ENCODE peak calls at places on chromosomes 12 and 14, in five cellular contexts. One of them, this sample, is unnamed. For H3K9me3, the result is how much of the 10 kb centered on the place peaks cover.

GRCh38 chr12:62279058-62279457 is 18.9 kb downstream of the USP15 start:
- DNase-seq in adipocyte: no peak
- DNase-seq in cardiac muscle cell: no peak
- DNase-seq in pancreas: no peak
- DNase-seq in CD8-positive, alpha-beta memory T cell: no peak
- DNase-seq in this sample: no peak

GRCh38 chr12:84502907-84503787 is 409.5 kb downstream of the SLC6A15 start:
- DNase-seq in adipocyte: peak
- DNase-seq in cardiac muscle cell: peak
- DNase-seq in pancreas: peak
- DNase-seq in CD8-positive, alpha-beta memory T cell: no peak
- DNase-seq in this sample: peak

GRCh38 chr12:14576896-14577295 is 9.2 kb upstream of the PLBD1 start:
- DNase-seq in adipocyte: no peak
- DNase-seq in cardiac muscle cell: no peak
- DNase-seq in pancreas: no peak
- DNase-seq in CD8-positive, alpha-beta memory T cell: no peak
- DNase-seq in this sample: no peak

GRCh38 chr12:4176168-4176567 is 97.4 kb upstream of the CCND2 start:
- DNase-seq in adipocyte: no peak
- DNase-seq in cardiac muscle cell: no peak
- DNase-seq in pancreas: no peak
- DNase-seq in CD8-positive, alpha-beta memory T cell: no peak
- DNase-seq in this sample: no peak

GRCh38 chr12:7345232-7345631 is 41.4 kb downstream of the ACSM4 start:
- DNase-seq in adipocyte: no peak
- DNase-seq in cardiac muscle cell: no peak
- DNase-seq in pancreas: no peak
- DNase-seq in CD8-positive, alpha-beta memory T cell: no peak
- DNase-seq in this sample: no peak

GRCh38 chr14:103127861-103128598 is 4.8 kb downstream of the TNFAIP2 start:
- DNase-seq in adipocyte: no peak
- DNase-seq in cardiac muscle cell: no peak
- DNase-seq in pancreas: no peak
- DNase-seq in CD8-positive, alpha-beta memory T cell: no peak
- DNase-seq in this sample: no peak

GRCh38 chr14:66066991-66067788 is 419.0 kb upstream of the CCDC196 start:
- DNase-seq in adipocyte: no peak
- DNase-seq in cardiac muscle cell: no peak
- DNase-seq in pancreas: no peak
- DNase-seq in CD8-positive, alpha-beta memory T cell: no peak
- DNase-seq in this sample: no peak

GRCh38 chr14:51081712-51082111 is 13.2 kb downstream of the TRIM9 start:
- DNase-seq in adipocyte: no peak
- DNase-seq in cardiac muscle cell: no peak
- DNase-seq in pancreas: no peak
- DNase-seq in CD8-positive, alpha-beta memory T cell: no peak
- DNase-seq in this sample: no peak

GRCh38 chr12:102365365-102365764 is 115.0 kb downstream of the IGF1 start:
- DNase-seq in adipocyte: no peak
- DNase-seq in cardiac muscle cell: no peak
- DNase-seq in pancreas: no peak
- DNase-seq in CD8-positive, alpha-beta memory T cell: no peak
- DNase-seq in this sample: no peak

GRCh38 chr12:102374190-102374589 is 106.2 kb downstream of the IGF1 start:
- DNase-seq in adipocyte: no peak
- DNase-seq in cardiac muscle cell: no peak
- DNase-seq in pancreas: no peak
- DNase-seq in CD8-positive, alpha-beta memory T cell: no peak
- DNase-seq in this sample: no peak

GRCh38 chr12:102371177-102371576 is 109.2 kb downstream of the IGF1 start:
- DNase-seq in adipocyte: no peak
- DNase-seq in cardiac muscle cell: no peak
- DNase-seq in pancreas: no peak
- DNase-seq in CD8-positive, alpha-beta memory T cell: no peak
- DNase-seq in this sample: peak

GRCh38 chr12:102372112-102372511 is 108.3 kb downstream of the IGF1 start:
- DNase-seq in adipocyte: no peak
- DNase-seq in cardiac muscle cell: no peak
- DNase-seq in pancreas: no peak
- DNase-seq in CD8-positive, alpha-beta memory T cell: no peak
- DNase-seq in this sample: no peak

GRCh38 chr12:102369876-102370275 is 110.5 kb downstream of the IGF1 start:
- DNase-seq in adipocyte: no peak
- DNase-seq in cardiac muscle cell: no peak
- DNase-seq in pancreas: no peak
- DNase-seq in CD8-positive, alpha-beta memory T cell: no peak
- DNase-seq in this sample: no peak
- H3K9me3 ChIP-seq in adipocyte: under half
- H3K9me3 ChIP-seq in cardiac muscle cell: under half
- H3K9me3 ChIP-seq in pancreas: under half
- H3K9me3 ChIP-seq in CD8-positive, alpha-beta memory T cell: under half
- H3K9me3 ChIP-seq in this sample: under half

DNA sequence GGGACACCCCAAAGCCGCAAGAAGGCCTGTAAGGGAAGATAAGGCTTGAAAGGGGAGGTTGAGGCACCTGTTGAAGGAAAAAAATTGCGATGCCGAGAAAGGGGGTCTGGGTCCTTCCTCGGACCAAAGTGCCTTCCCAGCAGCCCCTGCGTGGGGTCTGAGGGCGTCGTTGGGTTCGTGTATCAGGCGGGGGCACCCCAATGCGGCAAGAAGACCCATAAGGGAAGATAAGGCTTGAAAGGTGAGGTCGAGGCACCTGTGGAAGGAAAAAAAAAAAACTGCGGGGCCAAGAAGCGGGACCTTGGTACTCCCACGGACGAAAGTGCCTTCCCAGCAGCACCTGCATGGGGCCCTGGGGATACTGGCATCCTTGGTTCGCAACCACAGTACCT is 277.5 kb downstream of the ALG10 start:
- DNase-seq in adipocyte: no peak
- DNase-seq in cardiac muscle cell: no peak
- DNase-seq in pancreas: no peak
- DNase-seq in CD8-positive, alpha-beta memory T cell: no peak
- DNase-seq in this sample: no peak
- H3K9me3 ChIP-seq in adipocyte: under half
- H3K9me3 ChIP-seq in cardiac muscle cell: under half
- H3K9me3 ChIP-seq in pancreas: under half
- H3K9me3 ChIP-seq in CD8-positive, alpha-beta memory T cell: under half
- H3K9me3 ChIP-seq in this sample: half or more

GRCh38 chr12:133227281-133227852 is 8.3 kb downstream of the ANHX start:
- DNase-seq in adipocyte: no peak
- DNase-seq in cardiac muscle cell: no peak
- DNase-seq in pancreas: no peak
- DNase-seq in CD8-positive, alpha-beta memory T cell: no peak
- DNase-seq in this sample: no peak
- H3K9me3 ChIP-seq in adipocyte: under half
- H3K9me3 ChIP-seq in cardiac muscle cell: under half
- H3K9me3 ChIP-seq in pancreas: under half
- H3K9me3 ChIP-seq in CD8-positive, alpha-beta memory T cell: under half
- H3K9me3 ChIP-seq in this sample: under half

GRCh38 chr12:131279281-131279921 is 325.7 kb downstream of the ADGRD1 start:
- DNase-seq in adipocyte: no peak
- DNase-seq in cardiac muscle cell: no peak
- DNase-seq in pancreas: no peak
- DNase-seq in CD8-positive, alpha-beta memory T cell: no peak
- DNase-seq in this sample: no peak

GRCh38 chr12:131280426-131280825 is 326.7 kb downstream of the ADGRD1 start:
- DNase-seq in adipocyte: no peak
- DNase-seq in cardiac muscle cell: no peak
- DNase-seq in pancreas: no peak
- DNase-seq in CD8-positive, alpha-beta memory T cell: no peak
- DNase-seq in this sample: no peak

GRCh38 chr12:131283191-131283861 is 329.6 kb downstream of the ADGRD1 start:
- DNase-seq in adipocyte: no peak
- DNase-seq in cardiac muscle cell: no peak
- DNase-seq in pancreas: no peak
- DNase-seq in CD8-positive, alpha-beta memory T cell: no peak
- DNase-seq in this sample: no peak

GRCh38 chr12:131281016-131281415 is 327.3 kb downstream of the ADGRD1 start:
- DNase-seq in adipocyte: no peak
- DNase-seq in cardiac muscle cell: no peak
- DNase-seq in pancreas: no peak
- DNase-seq in CD8-positive, alpha-beta memory T cell: no peak
- DNase-seq in this sample: no peak

GRCh38 chr12:131282292-131283080 is 328.8 kb downstream of the ADGRD1 start:
- DNase-seq in adipocyte: no peak
- DNase-seq in cardiac muscle cell: no peak
- DNase-seq in pancreas: no peak
- DNase-seq in CD8-positive, alpha-beta memory T cell: no peak
- DNase-seq in this sample: no peak
- H3K9me3 ChIP-seq in adipocyte: under half
- H3K9me3 ChIP-seq in cardiac muscle cell: under half
- H3K9me3 ChIP-seq in pancreas: under half
- H3K9me3 ChIP-seq in CD8-positive, alpha-beta memory T cell: under half
- H3K9me3 ChIP-seq in this sample: under half

GRCh38 chr14:98602983-98603382 is 669.0 kb downstream of the BCL11B start:
- DNase-seq in adipocyte: no peak
- DNase-seq in cardiac muscle cell: no peak
- DNase-seq in pancreas: no peak
- DNase-seq in CD8-positive, alpha-beta memory T cell: no peak
- DNase-seq in this sample: no peak
- H3K9me3 ChIP-seq in adipocyte: under half
- H3K9me3 ChIP-seq in cardiac muscle cell: under half
- H3K9me3 ChIP-seq in pancreas: under half
- H3K9me3 ChIP-seq in CD8-positive, alpha-beta memory T cell: under half
- H3K9me3 ChIP-seq in this sample: under half

GRCh38 chr12:115944392-115944742 is 333.1 kb downstream of the MED13L start:
- DNase-seq in adipocyte: no peak
- DNase-seq in cardiac muscle cell: no peak
- DNase-seq in pancreas: no peak
- DNase-seq in CD8-positive, alpha-beta memory T cell: no peak
- DNase-seq in this sample: no peak
- H3K9me3 ChIP-seq in adipocyte: under half
- H3K9me3 ChIP-seq in cardiac muscle cell: under half
- H3K9me3 ChIP-seq in pancreas: under half
- H3K9me3 ChIP-seq in CD8-positive, alpha-beta memory T cell: under half
- H3K9me3 ChIP-seq in this sample: under half

DNA sequence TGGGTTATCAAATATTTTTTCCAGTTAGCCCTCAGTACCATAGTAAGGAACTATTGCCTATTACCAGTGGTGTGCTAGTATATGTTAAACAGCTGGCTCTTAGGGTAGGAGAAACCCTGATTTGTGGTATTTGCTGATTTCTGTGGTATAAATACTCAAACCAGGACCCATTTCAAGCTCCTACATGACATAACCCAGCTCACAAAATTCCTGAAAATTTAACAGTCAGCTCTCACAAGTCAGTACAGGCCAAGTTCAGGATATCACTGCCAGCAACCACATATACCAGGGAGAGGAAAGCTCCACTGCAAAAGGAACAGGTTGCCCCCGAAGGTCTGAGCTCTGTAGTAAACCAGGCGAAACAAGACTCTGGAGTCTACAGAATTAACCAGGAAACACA is 315.3 kb downstream of the NOVA1 start:
- DNase-seq in adipocyte: no peak
- DNase-seq in cardiac muscle cell: no peak
- DNase-seq in pancreas: no peak
- DNase-seq in CD8-positive, alpha-beta memory T cell: no peak
- DNase-seq in this sample: peak
- H3K9me3 ChIP-seq in adipocyte: under half
- H3K9me3 ChIP-seq in cardiac muscle cell: under half
- H3K9me3 ChIP-seq in pancreas: under half
- H3K9me3 ChIP-seq in CD8-positive, alpha-beta memory T cell: under half
- H3K9me3 ChIP-seq in this sample: under half

DNA sequence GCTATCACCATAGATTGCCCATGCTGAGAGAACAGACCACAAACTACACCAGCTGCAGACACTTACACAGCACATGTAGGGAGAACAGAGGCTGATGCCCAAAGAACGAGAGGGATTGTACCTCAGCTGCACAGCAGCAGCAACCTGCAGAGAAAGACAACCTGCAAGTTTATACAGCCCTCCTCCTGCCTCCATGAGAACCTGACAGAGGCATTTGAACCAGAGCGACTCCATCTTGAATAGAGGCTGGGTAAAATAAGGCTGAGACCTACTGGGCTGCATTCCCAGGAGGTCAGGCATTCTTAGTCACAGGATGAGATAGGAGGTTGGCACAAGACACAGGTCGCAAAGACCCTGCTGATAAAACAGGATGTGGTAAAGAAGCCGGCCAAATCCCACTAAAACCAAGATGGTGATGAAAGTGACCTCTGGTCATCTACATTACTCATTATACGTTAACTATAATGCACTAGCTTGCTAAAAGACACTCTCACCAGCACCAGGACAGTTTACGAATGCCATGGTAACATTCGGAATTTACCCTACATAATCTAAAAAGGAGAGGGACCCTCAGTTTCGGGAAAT is 262.4 kb upstream of the HMGA2 start:
- DNase-seq in adipocyte: no peak
- DNase-seq in cardiac muscle cell: no peak
- DNase-seq in pancreas: no peak
- DNase-seq in CD8-positive, alpha-beta memory T cell: no peak
- DNase-seq in this sample: peak
- H3K9me3 ChIP-seq in adipocyte: under half
- H3K9me3 ChIP-seq in cardiac muscle cell: under half
- H3K9me3 ChIP-seq in pancreas: under half
- H3K9me3 ChIP-seq in CD8-positive, alpha-beta memory T cell: under half
- H3K9me3 ChIP-seq in this sample: under half

GRCh38 chr12:133226690-133227089 is 9.0 kb downstream of the ANHX start:
- DNase-seq in adipocyte: no peak
- DNase-seq in cardiac muscle cell: no peak
- DNase-seq in pancreas: no peak
- DNase-seq in CD8-positive, alpha-beta memory T cell: no peak
- DNase-seq in this sample: no peak
- H3K9me3 ChIP-seq in adipocyte: under half
- H3K9me3 ChIP-seq in cardiac muscle cell: under half
- H3K9me3 ChIP-seq in pancreas: under half
- H3K9me3 ChIP-seq in CD8-positive, alpha-beta memory T cell: under half
- H3K9me3 ChIP-seq in this sample: under half

DNA sequence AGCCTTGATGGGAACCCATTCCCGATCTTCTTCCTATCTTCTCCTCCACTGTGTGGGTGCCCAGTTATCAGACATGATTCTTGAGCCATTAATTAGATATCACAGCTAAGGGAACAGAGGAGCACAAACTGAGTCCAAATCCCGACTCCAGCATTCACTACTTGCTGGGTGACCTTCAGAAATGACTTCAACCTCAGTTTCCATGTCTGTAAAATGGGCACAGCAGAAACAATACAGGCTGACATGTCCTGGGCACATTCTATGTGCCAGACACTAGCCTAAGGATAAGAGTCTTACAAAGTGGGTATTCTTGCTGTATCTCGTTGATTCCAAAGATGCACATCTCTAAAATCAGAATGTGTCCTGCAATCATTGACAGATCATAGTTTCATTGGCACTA is 128.7 kb upstream of the NOS1 start:
- DNase-seq in adipocyte: no peak
- DNase-seq in cardiac muscle cell: no peak
- DNase-seq in pancreas: no peak
- DNase-seq in CD8-positive, alpha-beta memory T cell: no peak
- DNase-seq in this sample: no peak
- H3K9me3 ChIP-seq in adipocyte: under half
- H3K9me3 ChIP-seq in cardiac muscle cell: under half
- H3K9me3 ChIP-seq in pancreas: under half
- H3K9me3 ChIP-seq in CD8-positive, alpha-beta memory T cell: under half
- H3K9me3 ChIP-seq in this sample: under half